ENCODE peak calls at places on chromosomes 4 and X, in five cellular contexts. G is adrenal gland, S is stomach, W is ovary, P is IMR-90. Y is an unnamed sample. For H3K36me3, the result is how much of the 10 kb centered on the place peaks cover.

GRCh38 chr4:81459233-81459632 is 12.5 kb downstream of the RASGEF1B start:
- DNase-seq in G (no peak), S (no peak), W (no peak), P (no peak), Y (no peak)

GRCh38 chr4:164383187-164384181 is 370.4 kb upstream of the SMIM31 start:
- DNase-seq in G (no peak), S (no peak), W (peak), P (peak), Y (peak)

GRCh38 chr4:159777689-159778088 is 674.8 kb downstream of the RAPGEF2 start:
- DNase-seq in G (no peak), S (no peak), W (no peak), P (no peak), Y (no peak)

GRCh38 chrX:140091276-140091886 is 126.1 kb upstream of the CXorf66 start:
- DNase-seq in G (peak), S (peak), W (peak), P (no peak), Y (peak)

GRCh38 chr4:150501983-150502382 is 80.0 kb upstream of the MAB21L2 start:
- DNase-seq in G (no peak), S (no peak), W (no peak), P (peak), Y (no peak)

GRCh38 chr4:151865327-151865726 is 104.5 kb upstream of the GATB start:
- DNase-seq in G (peak), S (peak), W (peak), P (no peak), Y (peak)

GRCh38 chr4:2263701-2264321 is 1.9 kb upstream of the MXD4 start:
- DNase-seq in G (no peak), S (no peak), W (peak), P (no peak), Y (peak)

GRCh38 chrX:55488268-55488558 is 1.4 kb downstream of the USP51 start:
- DNase-seq in G (no peak), S (no peak), W (no peak), P (no peak), Y (no peak)

GRCh38 chr4:153731239-153731638 is 28.6 kb downstream of the RNF175 start:
- DNase-seq in G (no peak), S (no peak), W (no peak), P (peak), Y (no peak)

GRCh38 chrX:41468647-41469323 is 21.6 kb downstream of the NYX start:
- DNase-seq in G (peak), S (peak), W (no peak), P (peak), Y (peak)

GRCh38 chr4:154928640-154929257 is 147.7 kb downstream of the RBM46 start:
- DNase-seq in G (no peak), S (no peak), W (no peak), P (peak), Y (no peak)

GRCh38 chrX:104310084-104310483 is 55.4 kb upstream of the ESX1 start:
- DNase-seq in G (no peak), S (no peak), W (no peak), P (peak), Y (no peak)

GRCh38 chrX:40176256-40176978 is 78.7 kb upstream of the BCOR start:
- DNase-seq in G (peak), S (peak), W (peak), P (no peak), Y (peak)

GRCh38 chr4:156790866-156791265 is 180.7 kb downstream of the PDGFC start:
- DNase-seq in G (peak), S (no peak), W (no peak), P (peak), Y (no peak)

GRCh38 chr4:141464366-141464765 is 172.0 kb upstream of the IL15 start:
- DNase-seq in G (peak), S (no peak), W (no peak), P (no peak), Y (no peak)

GRCh38 chr4:71300964-71301363 is 37.9 kb upstream of the SLC4A4 start:
- DNase-seq in G (peak), S (no peak), W (no peak), P (no peak), Y (no peak)

GRCh38 chr4:119898211-119898610 is 168.4 kb downstream of the MAD2L1 start:
- DNase-seq in G (no peak), S (no peak), W (no peak), P (no peak), Y (no peak)

GRCh38 chr4:150997141-150997540 is 17.9 kb downstream of the LRBA start:
- DNase-seq in G (no peak), S (no peak), W (no peak), P (no peak), Y (no peak)

GRCh38 chrX:117376460-117376859 is 740.1 kb downstream of the KLHL13 start:
- DNase-seq in G (no peak), S (no peak), W (no peak), P (no peak), Y (no peak)

GRCh38 chr4:15171725-15172124 is 169.4 kb downstream of the CPEB2 start:
- DNase-seq in G (no peak), S (no peak), W (no peak), P (no peak), Y (no peak)

GRCh38 chrX:20452487-20452886 is 185.8 kb upstream of the RPS6KA3 start:
- DNase-seq in G (no peak), S (no peak), W (no peak), P (no peak), Y (no peak)

GRCh38 chr4:78477276-78477675 is 74.3 kb upstream of the ANXA3 start:
- DNase-seq in G (no peak), S (no peak), W (no peak), P (peak), Y (no peak)

GRCh38 chr4:42497142-42497541 is 99.9 kb downstream of the SHISA3 start:
- DNase-seq in G (no peak), S (no peak), W (no peak), P (no peak), Y (no peak)

GRCh38 chr4:109729155-109729562 is 711 bp downstream of the PLA2G12A start:
- DNase-seq in G (peak), S (no peak), W (no peak), P (peak), Y (no peak)

GRCh38 chr4:40987151-40987550 is 227.2 kb downstream of the APBB2 start:
- DNase-seq in G (no peak), S (no peak), W (no peak), P (no peak), Y (no peak)

GRCh38 chrX:110989447-110989846 is 106.5 kb upstream of the PAK3 start:
- DNase-seq in G (no peak), S (no peak), W (no peak), P (no peak), Y (no peak)

GRCh38 chr4:92305148-92305877 is 1.5 kb downstream of the GRID2 start:
- DNase-seq in G (peak), S (peak), W (peak), P (peak), Y (no peak)

GRCh38 chr4:37662861-37663390 is 23.2 kb downstream of the RELL1 start:
- DNase-seq in G (peak), S (no peak), W (no peak), P (peak), Y (no peak)

GRCh38 chrX:105483011-105483410 is 262.5 kb upstream of the TEX13A start:
- DNase-seq in G (no peak), S (no peak), W (no peak), P (peak), Y (no peak)

GRCh38 chrX:101164766-101165590 is 54.6 kb upstream of the DRP2 start:
- DNase-seq in G (no peak), S (no peak), W (no peak), P (peak), Y (no peak)

GRCh38 chr4:88104902-88105610 is 53.4 kb downstream of the ABCG2 start:
- DNase-seq in G (no peak), S (no peak), W (no peak), P (peak), Y (no peak)

GRCh38 chr4:76016383-76016782 is 6.9 kb downstream of the CXCL10 start:
- DNase-seq in G (no peak), S (no peak), W (no peak), P (no peak), Y (no peak)

GRCh38 chr4:119299221-119300071 is 22.5 kb downstream of the FABP2 start:
- DNase-seq in G (peak), S (no peak), W (no peak), P (peak), Y (no peak)

GRCh38 chr4:5747746-5748365 is 36.9 kb downstream of the EVC start:
- DNase-seq in G (no peak), S (no peak), W (no peak), P (peak), Y (no peak)

DNA sequence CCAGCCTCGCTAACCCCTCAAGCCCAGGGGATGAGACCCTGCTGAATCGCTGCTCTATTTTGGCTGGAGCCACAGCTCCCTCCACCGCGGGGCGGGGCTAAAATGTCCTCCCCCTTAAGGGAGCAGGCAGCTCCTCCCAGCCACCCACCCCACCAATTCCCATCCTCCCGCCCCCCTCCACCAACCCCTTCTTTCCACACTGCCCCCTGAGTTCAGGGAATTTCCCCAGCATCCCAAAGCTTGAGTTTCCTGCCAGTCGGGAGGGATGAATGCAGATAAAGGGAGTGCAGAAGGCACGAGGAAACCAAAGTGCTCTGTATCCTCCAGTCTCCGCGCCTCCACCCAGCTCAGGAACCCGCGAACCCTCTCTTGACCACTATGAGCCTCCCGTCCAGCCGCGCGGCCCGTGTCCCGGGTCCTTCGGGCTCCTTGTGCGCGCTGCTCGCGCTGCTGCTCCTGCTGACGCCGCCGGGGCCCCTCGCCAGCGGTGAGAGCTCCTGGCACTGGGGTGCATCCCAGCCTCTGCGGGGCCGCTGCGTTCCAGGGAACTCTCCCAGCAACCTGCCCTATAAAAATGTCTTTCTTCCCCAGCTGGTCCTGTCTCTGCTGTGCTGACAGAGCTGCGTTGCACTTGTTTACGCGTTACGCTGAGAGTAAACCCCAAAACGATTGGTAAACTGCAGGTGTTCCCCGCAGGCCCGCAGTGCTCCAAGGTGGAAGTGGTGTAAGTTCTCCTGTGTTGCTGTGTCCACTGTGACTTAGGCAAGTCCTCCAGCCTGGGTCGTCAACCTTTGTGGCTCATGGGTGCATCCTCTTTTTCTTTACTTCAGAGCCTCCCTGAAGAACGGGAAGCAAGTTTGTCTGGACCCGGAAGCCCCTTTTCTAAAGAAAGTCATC is at the start of gene CXCL6:
- DNase-seq in G (no peak), S (peak), W (peak), P (no peak), Y (peak)
- TF ChIP-seq CTCF in G (no peak), S (no peak), W (no peak), P (no peak), Y (no peak)

GRCh38 chrX:153468008-153468580 is 2.3 kb downstream of the HAUS7 start:
- DNase-seq in G (no peak), S (no peak), W (no peak), P (peak), Y (no peak)

GRCh38 chrX:153471663-153472280 is 1.4 kb upstream of the HAUS7 start:
- DNase-seq in G (no peak), S (no peak), W (no peak), P (peak), Y (no peak)

GRCh38 chrX:153469811-153470410 is 465 bp downstream of the HAUS7 start:
- DNase-seq in G (peak), S (no peak), W (no peak), P (peak), Y (no peak)

GRCh38 chrX:153473126-153473525 is 2.8 kb upstream of the HAUS7 start:
- DNase-seq in G (no peak), S (no peak), W (no peak), P (no peak), Y (no peak)

DNA sequence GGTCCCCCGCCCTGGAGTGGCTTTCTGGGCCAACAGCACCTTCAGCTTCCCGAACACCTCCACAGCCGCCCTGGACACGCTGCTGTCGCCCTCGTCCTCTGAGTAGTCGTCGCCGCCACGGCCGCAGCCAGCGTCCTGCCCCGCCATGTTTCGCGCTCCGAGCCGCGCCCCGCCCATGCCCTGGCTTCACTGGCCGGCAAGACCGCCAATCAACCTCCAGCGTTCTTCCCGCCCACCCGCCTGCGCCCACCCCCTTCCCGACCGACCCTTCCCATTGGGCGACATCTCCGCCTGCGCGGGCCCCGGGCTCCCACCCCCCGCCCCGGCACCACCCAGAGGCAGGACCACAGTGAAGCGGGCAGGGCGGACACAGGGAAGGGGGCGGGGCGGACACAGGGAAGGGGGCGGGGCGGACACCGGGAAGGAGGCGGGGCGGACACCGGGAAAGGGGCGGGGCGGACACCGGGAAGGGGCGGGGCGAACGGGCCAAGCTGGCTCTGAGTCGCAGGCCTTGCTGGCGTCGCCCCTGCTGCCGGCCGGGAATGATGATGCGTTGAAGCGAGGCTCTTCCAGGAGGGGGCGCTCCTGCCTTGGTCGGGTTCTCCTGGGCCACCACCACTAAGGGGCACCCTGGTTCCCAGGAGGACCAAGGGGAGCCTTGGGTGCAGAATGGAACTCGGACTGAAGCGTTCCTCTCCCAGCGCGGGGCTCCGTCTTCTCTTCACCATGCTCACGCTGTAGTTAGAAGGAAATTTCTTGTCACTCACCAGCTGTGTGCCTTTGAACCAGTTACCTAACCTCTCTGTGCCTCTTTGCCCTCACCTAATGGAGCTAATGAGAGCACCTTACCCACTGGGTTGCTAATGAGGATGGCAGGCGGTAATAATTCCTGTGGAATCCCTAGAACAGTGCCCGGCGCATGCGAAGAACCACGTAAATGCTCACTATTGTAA is at the start of gene HAUS7:
- DNase-seq in G (peak), S (peak), W (peak), P (peak), Y (peak)
- TF ChIP-seq POLR2A in G (no peak), S (no peak), W (peak), P (no peak), Y (no peak)

DNA sequence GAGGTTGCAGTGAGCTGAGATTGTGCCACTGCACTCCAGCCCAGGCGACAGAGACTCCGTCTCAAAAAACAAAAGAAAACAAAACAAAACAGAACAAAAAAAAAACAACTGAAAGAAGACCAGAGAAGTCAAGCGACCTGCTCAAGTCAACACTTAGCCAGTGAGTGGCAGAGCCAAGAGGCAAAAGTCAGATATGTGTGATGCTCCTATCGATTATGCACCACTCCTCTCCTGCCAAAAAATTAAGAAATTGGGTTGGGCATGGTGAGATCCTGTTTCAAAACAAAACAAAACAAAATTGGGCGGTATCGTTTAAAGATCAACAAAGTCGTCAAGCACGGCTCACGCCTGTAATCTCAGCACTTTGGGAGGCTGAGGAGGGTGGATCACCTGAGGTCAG is 137.7 kb downstream of the PDS5A start:
- DNase-seq in G (no peak), S (no peak), W (no peak), P (no peak), Y (no peak)
- H3K36me3 ChIP-seq in G (half or more), S (half or more), W (under half), P (under half), Y (half or more)

GRCh38 chr4:23932935-23933334 is 43.1 kb upstream of the PPARGC1A start:
- DNase-seq in G (no peak), S (no peak), W (no peak), P (peak), Y (no peak)
- TF ChIP-seq CTCF in G (no peak), S (no peak), W (no peak), P (peak), Y (no peak)

GRCh38 chr4:53709693-53710092 is 118.4 kb upstream of the LNX1 start:
- DNase-seq in G (no peak), S (no peak), W (no peak), P (no peak), Y (no peak)
- TF ChIP-seq POLR2A in G (no peak), S (no peak), W (no peak), P (no peak), Y (no peak)

GRCh38 chrX:45747905-45748304 is 547.2 kb upstream of the DIPK2B start:
- DNase-seq in G (no peak), S (no peak), W (no peak), P (no peak), Y (no peak)
- H3K36me3 ChIP-seq in G (under half), S (under half), W (under half), P (under half), Y (under half)

GRCh38 chrX:27399146-27399456 is 64.0 kb downstream of the PPP4R3C start:
- DNase-seq in G (no peak), S (no peak), W (no peak), P (no peak), Y (no peak)
- TF ChIP-seq CTCF in G (no peak), S (no peak), W (no peak), P (no peak), Y (no peak)

GRCh38 chr4:174521800-174522182 is 497 bp downstream of the HPGD start:
- DNase-seq in G (no peak), S (peak), W (no peak), P (no peak), Y (peak)

GRCh38 chr4:174524242-174524641 is 2.0 kb upstream of the HPGD start:
- DNase-seq in G (peak), S (peak), W (no peak), P (no peak), Y (no peak)

GRCh38 chr4:174523003-174523693 is 860 bp upstream of the HPGD start:
- DNase-seq in G (peak), S (no peak), W (no peak), P (no peak), Y (no peak)

GRCh38 chr4:174520655-174521054 is 1.6 kb downstream of the HPGD start:
- DNase-seq in G (no peak), S (no peak), W (no peak), P (no peak), Y (no peak)

DNA sequence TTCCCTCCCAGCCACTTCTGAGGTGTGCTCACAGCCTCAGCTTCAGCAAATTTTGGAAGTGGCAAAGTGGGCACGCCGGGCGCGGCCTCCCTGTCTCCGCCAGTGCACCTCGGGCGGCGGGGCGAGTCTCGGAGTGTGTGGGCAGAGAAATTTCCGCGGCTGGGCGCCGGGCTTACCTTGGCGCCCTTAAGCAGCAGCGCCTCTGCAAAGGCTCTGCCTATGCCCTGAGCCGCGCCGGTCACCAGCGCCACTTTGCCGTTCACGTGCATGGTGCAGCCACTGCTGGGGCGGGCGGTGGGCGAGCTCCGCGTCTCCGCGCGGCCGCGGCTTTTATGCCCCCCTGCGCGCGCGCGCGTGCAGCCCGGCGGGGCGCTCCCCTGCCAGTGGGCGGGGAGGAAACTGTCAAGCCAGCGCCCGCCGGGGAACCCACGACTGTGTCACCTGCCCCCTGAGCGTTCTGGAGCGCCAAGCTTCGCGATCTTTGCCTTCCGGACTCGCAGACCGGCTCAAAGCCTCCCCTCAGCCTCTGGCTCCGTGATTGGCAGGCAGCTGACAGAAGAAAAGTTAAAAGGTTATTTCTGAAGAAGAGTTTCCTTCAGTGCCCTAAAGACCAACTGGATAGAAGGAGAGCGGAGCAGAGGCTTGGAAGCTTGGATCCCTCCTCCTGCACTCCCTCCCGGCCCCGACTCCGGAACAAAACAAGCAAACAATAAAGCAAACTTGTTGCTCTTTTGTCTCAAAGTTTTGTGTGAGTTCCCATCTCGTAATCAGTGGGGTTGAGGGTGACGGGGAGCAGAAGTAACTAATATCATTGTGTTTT is at the start of gene HPGD:
- DNase-seq in G (peak), S (peak), W (no peak), P (no peak), Y (peak)
- TF ChIP-seq POLR2A in G (no peak), S (no peak), W (no peak), P (no peak), Y (no peak)

DNA sequence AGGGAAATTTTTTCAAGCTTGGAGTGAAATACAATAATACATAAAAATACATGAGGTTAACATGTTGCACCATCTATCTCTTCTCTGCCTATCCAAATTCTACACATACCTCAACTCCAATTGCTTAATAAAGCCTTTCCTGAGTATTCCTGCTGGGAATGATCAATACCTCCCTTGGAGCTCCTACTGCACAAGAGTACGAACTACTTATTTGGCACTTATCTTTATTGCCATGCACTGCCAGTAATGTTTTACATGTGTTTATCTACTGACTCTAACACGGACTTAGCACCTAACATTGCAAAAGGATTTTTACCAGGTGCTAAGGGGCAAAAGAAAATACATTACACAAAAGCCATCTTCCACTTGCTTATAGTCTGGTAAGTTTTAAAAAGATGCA is 80.2 kb downstream of the ADGRA3 start:
- DNase-seq in G (no peak), S (no peak), W (no peak), P (no peak), Y (no peak)
- H3K36me3 ChIP-seq in G (under half), S (under half), W (under half), P (under half), Y (under half)

Y was measured in spleen.